ENCODE peak calls at places on chromosome 16, in eight cellular contexts. R is AG04450, C is prostate gland, U is OCI-LY7, W is upper lobe of right lung, A is body of pancreas, I is neuronal stem cell, P is HAP-1. X is an unnamed sample.

GRCh38 chr16:87836844-87837581 is 32.3 kb downstream of the SLC7A5 start:
- DNase-seq in R (no peak), C (no peak), U (no peak), W (no peak), A (no peak), I (no peak), P (no peak), X (no peak)

GRCh38 chr16:49755291-49755611 is 100.7 kb downstream of the ZNF423 start:
- DNase-seq in R (peak; percentile 3), C (peak; percentile 16), U (no peak), W (no peak), A (no peak), I (peak; percentile 64), P (peak; percentile 46), X (no peak)

GRCh38 chr16:88645941-88646340 is 4.9 kb downstream of the CYBA start:
- DNase-seq in R (no peak), C (no peak), U (no peak), W (no peak), A (no peak), I (no peak), P (no peak), X (no peak)

GRCh38 chr16:4309833-4310266 is 6.0 kb upstream of the GLIS2 start:
- DNase-seq in R (peak; percentile 80), C (no peak), U (peak; percentile 83), W (peak; percentile 86), A (peak; percentile 74), I (no peak), P (peak; percentile 44), X (no peak)

GRCh38 chr16:23967018-23967417 is 131.2 kb downstream of the PRKCB start:
- DNase-seq in R (no peak), C (no peak), U (no peak), W (no peak), A (no peak), I (no peak), P (no peak), X (peak; percentile 92)

GRCh38 chr16:29809850-29810698 is 1.9 kb upstream of the PRRT2 start:
- DNase-seq in R (no peak), C (no peak), U (peak; percentile 43), W (peak; percentile 65), A (no peak), I (no peak), P (peak; percentile 66), X (peak; percentile 44)

GRCh38 chr16:67252806-67253497 is 4.2 kb downstream of the SLC9A5 start:
- DNase-seq in R (no peak), C (no peak), U (no peak), W (no peak), A (no peak), I (no peak), P (no peak), X (no peak)

GRCh38 chr16:7321661-7322060 is 11.0 kb upstream of the RBFOX1 start:
- DNase-seq in R (no peak), C (no peak), U (peak; percentile 1), W (no peak), A (no peak), I (no peak), P (no peak), X (no peak)

GRCh38 chr16:52498640-52499039 is 48.3 kb downstream of the TOX3 start:
- DNase-seq in R (no peak), C (no peak), U (no peak), W (no peak), A (no peak), I (no peak), P (no peak), X (no peak)

GRCh38 chr16:27436921-27437650 is 35.1 kb downstream of the IL21R start:
- DNase-seq in R (no peak), C (no peak), U (no peak), W (peak; percentile 8), A (no peak), I (no peak), P (no peak), X (no peak)

GRCh38 chr16:19883296-19883951 is 1.2 kb downstream of the GPRC5B start:
- DNase-seq in R (no peak), C (no peak), U (no peak), W (no peak), A (peak; percentile 21), I (no peak), P (peak; percentile 76), X (no peak)

GRCh38 chr16:27204232-27204915 is 1.0 kb downstream of the KDM8 start:
- DNase-seq in R (no peak), C (no peak), U (peak; percentile 49), W (no peak), A (no peak), I (no peak), P (no peak), X (no peak)

GRCh38 chr16:88983771-88984687 is 7.0 kb upstream of the CBFA2T3 start:
- DNase-seq in R (no peak), C (no peak), U (peak; percentile 61), W (no peak), A (no peak), I (no peak), P (no peak), X (no peak)

GRCh38 chr16:25063865-25064264 is 47.7 kb upstream of the LCMT1 start:
- DNase-seq in R (no peak), C (no peak), U (no peak), W (no peak), A (no peak), I (no peak), P (no peak), X (no peak)

GRCh38 chr16:72847187-72848044 is 200.5 kb downstream of the ZFHX3 start:
- DNase-seq in R (no peak), C (no peak), U (peak; percentile 34), W (no peak), A (no peak), I (no peak), P (peak; percentile 56), X (peak; percentile 47)

DNA sequence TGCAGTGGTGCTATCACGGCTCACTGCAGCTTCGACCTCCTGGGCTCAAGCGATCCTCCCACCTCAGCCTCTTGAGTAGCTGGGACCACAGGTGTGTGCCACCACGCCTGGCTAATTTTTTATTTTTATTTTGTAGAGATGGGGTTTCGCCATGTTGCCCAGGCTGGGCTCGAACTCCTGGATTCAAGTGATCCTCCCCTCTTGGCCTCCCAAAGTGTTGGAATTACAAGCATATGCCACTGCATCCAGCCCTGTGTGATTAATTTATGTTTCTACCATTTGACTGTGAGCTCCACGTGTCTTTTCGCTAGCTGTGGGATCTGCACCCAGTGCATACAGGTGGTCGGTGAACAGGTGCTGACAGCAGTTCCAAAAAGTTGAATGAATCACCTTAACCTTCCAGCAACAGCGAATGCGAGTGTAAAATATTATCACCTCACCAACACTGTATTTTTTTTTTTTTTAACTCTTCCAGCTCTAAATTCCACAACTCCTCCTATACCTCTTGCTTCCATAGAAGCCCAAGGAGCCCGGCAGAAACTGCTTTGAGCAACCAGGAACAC is 481 bp upstream of the NUDT7 start:
- DNase-seq in R (no peak), C (no peak), U (no peak), W (no peak), A (no peak), I (no peak), P (no peak), X (no peak)
- H3K4me3 ChIP-seq in R (peak overlapping the region; percentile 12), C (peak overlapping the region; percentile 63), U (peak overlapping the region; percentile 82), W (peak overlapping the region; percentile 76), A (no peak overlapping the region), I (no peak overlapping the region), P (peak overlapping the region; percentile 7), X (peak overlapping the region; percentile 37)

DNA sequence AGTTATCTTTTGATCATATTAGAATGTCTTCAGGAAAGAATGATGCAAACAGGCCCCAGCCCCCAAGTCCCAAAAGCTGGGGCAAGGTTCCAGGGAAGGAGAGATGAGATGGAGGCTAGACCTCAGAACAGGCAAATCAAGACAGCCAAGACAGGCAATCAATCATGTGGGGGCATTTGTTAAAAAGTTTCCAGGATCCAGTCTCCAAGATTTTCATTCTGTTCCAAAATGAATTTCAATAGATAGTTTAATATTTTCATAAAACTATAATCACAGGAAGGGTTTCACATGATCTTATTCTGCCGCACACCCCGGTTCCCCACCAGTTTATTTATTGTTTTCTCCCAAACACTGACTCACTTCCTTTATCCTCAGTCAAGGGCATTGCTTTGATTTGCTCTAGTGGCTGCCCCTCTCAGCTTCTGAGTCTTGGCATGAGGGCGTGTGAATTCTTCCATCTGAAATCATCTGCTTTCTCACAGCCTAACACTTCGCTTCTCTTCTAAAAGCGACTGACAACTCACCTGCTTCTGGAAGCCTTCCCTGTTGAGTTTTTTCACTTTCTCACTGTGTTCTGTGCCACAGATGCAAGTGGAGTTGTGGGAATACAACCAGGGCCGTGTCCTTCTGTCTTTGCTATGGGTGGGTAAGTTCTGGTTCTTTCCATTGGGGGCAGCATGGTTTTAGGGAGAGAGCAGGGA is 12.2 kb upstream of the TERF2 start:
- DNase-seq in R (no peak), C (no peak), U (peak; percentile 24), W (no peak), A (peak; percentile 75), I (no peak), P (peak; percentile 62), X (no peak)
- H3K4me3 ChIP-seq in R (no peak overlapping the region), C (no peak overlapping the region), U (no peak overlapping the region), W (no peak overlapping the region), A (no peak overlapping the region), I (no peak overlapping the region), P (no peak overlapping the region), X (no peak overlapping the region)

GRCh38 chr16:58249780-58250478 is 44.9 kb downstream of the PRSS54 start:
- DNase-seq in R (no peak), C (peak; percentile 74), U (peak; percentile 88), W (peak; percentile 90), A (peak; percentile 84), I (peak; percentile 71), P (peak; percentile 82), X (peak; percentile 48)

GRCh38 chr16:58249388-58249779 is 45.4 kb downstream of the PRSS54 start:
- DNase-seq in R (no peak), C (no peak), U (no peak), W (no peak), A (no peak), I (no peak), P (no peak), X (no peak)

GRCh38 chr16:58258326-58258725 is 36.5 kb downstream of the PRSS54 start:
- DNase-seq in R (no peak), C (no peak), U (no peak), W (no peak), A (no peak), I (no peak), P (no peak), X (no peak)

GRCh38 chr16:58256108-58256507 is 38.7 kb downstream of the PRSS54 start:
- DNase-seq in R (no peak), C (no peak), U (no peak), W (no peak), A (no peak), I (no peak), P (no peak), X (no peak)

DNA sequence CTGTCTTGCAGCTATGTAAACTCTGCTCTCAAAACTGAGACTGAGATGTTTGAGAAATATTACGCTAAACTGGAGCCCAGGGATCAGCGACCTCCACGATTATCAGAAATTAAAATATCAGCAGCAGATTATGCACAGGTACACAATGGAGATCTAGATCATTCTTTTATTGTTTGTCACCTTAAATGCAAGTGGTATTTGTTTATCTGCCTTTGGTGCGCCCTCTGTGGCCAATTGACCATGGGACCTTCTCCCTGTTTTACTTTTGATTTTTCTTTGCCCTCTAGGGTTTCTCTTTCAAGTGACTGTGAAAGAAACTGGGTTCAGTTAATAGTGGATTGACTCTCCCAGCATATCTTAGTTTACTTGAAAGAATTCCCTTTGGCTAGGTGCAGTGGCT is 42.1 kb downstream of the PRSS54 start:
- DNase-seq in R (no peak), C (no peak), U (peak; percentile 9), W (no peak), A (no peak), I (no peak), P (no peak), X (no peak)
- H3K4me3 ChIP-seq in R (no peak overlapping the region), C (no peak overlapping the region), U (no peak overlapping the region), W (no peak overlapping the region), A (no peak overlapping the region), I (no peak overlapping the region), P (no peak overlapping the region), X (no peak overlapping the region)

GRCh38 chr16:85901760-85902365 is 2.9 kb downstream of the IRF8 start:
- DNase-seq in R (no peak), C (no peak), U (no peak), W (no peak), A (no peak), I (no peak), P (no peak), X (no peak)
- H3K4me3 ChIP-seq in R (no peak overlapping the region), C (no peak overlapping the region), U (peak overlapping the region; percentile 96), W (peak overlapping the region; percentile 8), A (no peak overlapping the region), I (no peak overlapping the region), P (no peak overlapping the region), X (no peak overlapping the region)

X was measured in Jurkat, Clone E6-1.